ENCODE peak calls at places on chromosomes 7 and 10, in six cellular contexts. V is lower lobe of right lung, U is choroid plexus epithelial cell, I is fibroblast of lung, C is MM.1S, H is AG09309. S is an unnamed sample.

GRCh38 chr10:43778571-43778970 is 129.9 kb upstream of the ZNF32 start:
- DNase-seq in C (no peak), I (no peak), H (no peak), U (no peak), V (no peak), S (no peak)

GRCh38 chr7:28355553-28356319 is 56.6 kb upstream of the CREB5 start:
- DNase-seq in V (no peak), U (no peak), C (no peak), I (no peak), H (no peak), S (no peak)

GRCh38 chr10:58299580-58299979 is 30.6 kb downstream of the CISD1 start:
- DNase-seq in C (peak), U (peak), H (no peak), I (peak), V (no peak), S (peak)

GRCh38 chr10:54066646-54067045 is 734.4 kb downstream of the PCDH15 start:
- DNase-seq in V (no peak), I (no peak), U (no peak), C (no peak), H (no peak), S (no peak)

GRCh38 chr7:26658080-26658697 is 206.2 kb downstream of the SKAP2 start:
- DNase-seq in U (no peak), H (no peak), C (no peak), I (no peak), V (no peak), S (no peak)

GRCh38 chr7:29396563-29396962 is 167.1 kb upstream of the PRR15 start:
- DNase-seq in V (no peak), H (no peak), U (no peak), I (no peak), C (no peak), S (no peak)

GRCh38 chr10:61600389-61600788 is 62.3 kb upstream of the CABCOCO1 start:
- DNase-seq in I (no peak), U (no peak), V (no peak), H (no peak), C (no peak), S (no peak)

GRCh38 chr10:102596506-102596971 is 47.7 kb upstream of the TRIM8 start:
- DNase-seq in U (peak), C (peak), H (no peak), I (peak), V (no peak), S (peak)

GRCh38 chr10:132195366-132196075 is 8.8 kb downstream of the DPYSL4 start:
- DNase-seq in C (no peak), H (no peak), I (no peak), V (no peak), U (no peak), S (no peak)

GRCh38 chr10:7354330-7355047 is 56.3 kb downstream of the SFMBT2 start:
- DNase-seq in H (no peak), V (no peak), C (no peak), U (peak), I (peak), S (no peak)

GRCh38 chr10:99548041-99548530 is 15.3 kb downstream of the NKX2-3 start:
- DNase-seq in U (peak), V (no peak), I (no peak), C (peak), H (no peak), S (no peak)

GRCh38 chr7:91636129-91636724 is 244.3 kb downstream of the MTERF1 start:
- DNase-seq in H (no peak), U (peak), C (peak), I (peak), V (no peak), S (peak)

GRCh38 chr7:149130572-149131198 is 4.6 kb upstream of the ZNF425 start:
- DNase-seq in H (no peak), V (no peak), U (no peak), I (no peak), C (no peak), S (no peak)

GRCh38 chr7:149125864-149126661 is at the start of gene ZNF425:
- DNase-seq in C (peak), U (peak), I (peak), V (peak), H (peak), S (peak)

GRCh38 chr7:149125189-149125863 is 798 bp downstream of the ZNF425 start:
- DNase-seq in I (peak), V (no peak), C (peak), U (peak), H (no peak), S (no peak)

DNA sequence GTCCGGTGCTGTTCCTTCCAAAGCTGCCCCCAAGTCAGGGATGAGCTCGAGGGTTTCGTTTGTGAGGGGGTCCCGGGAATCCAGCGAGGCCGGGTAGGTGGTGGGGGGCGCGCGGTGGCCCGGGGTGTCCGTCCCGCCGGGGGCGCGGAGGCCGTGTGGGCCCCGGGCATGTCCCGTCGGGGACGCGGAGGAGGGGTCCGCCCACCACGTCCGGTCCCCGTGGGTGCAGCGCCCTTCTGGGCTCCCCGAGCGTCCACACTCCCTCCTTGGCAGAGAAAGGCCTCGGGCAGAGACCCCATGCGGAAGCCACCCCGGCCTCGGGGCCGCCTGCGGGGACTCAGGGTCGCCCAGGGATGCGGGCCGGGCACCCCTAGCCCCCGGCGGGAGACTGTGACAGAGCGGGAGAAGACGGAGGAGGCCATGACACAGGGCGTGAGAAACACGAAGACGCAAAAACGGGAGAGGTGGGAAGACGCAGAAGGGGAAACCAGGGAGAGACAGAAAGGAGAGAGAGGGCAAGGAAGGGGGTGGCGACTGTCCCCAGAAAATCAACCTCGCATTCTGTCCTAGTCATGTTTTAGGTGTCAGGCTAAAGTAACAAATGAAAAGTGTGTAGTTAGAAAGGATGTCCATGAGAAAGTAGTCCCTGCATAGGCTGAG is 668 bp upstream of the ZNF425 start:
- DNase-seq in U (no peak), I (no peak), V (peak), C (peak), H (no peak), S (no peak)
- TF ChIP-seq CTCF in U (peak), I (no peak), V (no peak), C (no peak), H (no peak), S (no peak)

DNA sequence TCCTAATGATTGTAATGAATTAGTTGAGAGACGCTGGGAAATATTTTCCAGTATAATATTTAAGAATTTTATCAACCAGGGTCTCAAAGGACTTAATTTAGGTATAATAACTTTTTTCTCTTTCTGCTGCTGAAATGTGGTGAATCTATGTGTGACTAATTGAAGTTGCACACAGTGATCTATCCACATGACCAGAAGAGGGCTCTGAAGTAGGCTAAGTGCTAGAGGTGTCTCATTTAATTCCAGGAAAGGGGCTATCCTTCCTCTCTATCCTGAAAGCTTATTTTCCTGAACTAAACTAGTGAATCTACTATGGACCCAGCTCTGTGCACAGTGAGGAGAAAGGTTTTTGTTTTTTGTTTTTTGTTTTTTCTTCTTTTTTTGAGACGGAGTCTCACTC is 294.4 kb upstream of the MYO3A start:
- DNase-seq in I (no peak), V (no peak), H (no peak), C (no peak), U (peak), S (no peak)
- TF ChIP-seq CTCF in I (no peak), V (no peak), H (no peak), C (no peak), U (peak), S (no peak)

DNA sequence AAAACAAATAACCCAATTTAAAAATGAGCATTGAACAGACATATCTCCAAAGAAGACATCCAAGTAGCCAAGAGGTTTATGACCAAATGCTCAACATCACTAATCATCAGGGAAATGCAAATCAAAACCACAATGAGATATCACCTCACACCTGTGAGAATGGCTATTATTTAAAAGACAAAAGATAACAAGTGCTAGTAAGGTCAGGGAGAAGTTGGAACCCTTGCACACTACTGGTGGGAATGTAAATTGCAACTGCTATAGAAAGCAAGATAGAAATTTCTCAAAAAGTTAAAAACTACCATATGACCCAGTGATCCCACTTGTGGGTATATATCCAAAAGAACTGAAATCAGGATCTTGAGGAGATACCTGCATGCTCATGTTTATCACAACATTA is 49.5 kb downstream of the SGMS1 start:
- DNase-seq in V (no peak), U (no peak), C (no peak), I (no peak), H (no peak), S (no peak)
- TF ChIP-seq CTCF in V (no peak), U (peak), C (peak), I (no peak), H (peak), S (peak)

GRCh38 chr10:74024600-74024999 is 26.7 kb downstream of the VCL start:
- DNase-seq in I (no peak), V (no peak), U (no peak), C (no peak), H (no peak), S (no peak)

GRCh38 chr10:74025380-74025978 is 27.6 kb downstream of the VCL start:
- DNase-seq in I (no peak), U (no peak), C (no peak), V (no peak), H (no peak), S (no peak)

GRCh38 chr10:74022941-74023629 is 25.2 kb downstream of the VCL start:
- DNase-seq in H (no peak), I (no peak), U (no peak), C (no peak), V (no peak), S (no peak)

GRCh38 chr10:74027702-74028101 is 29.8 kb downstream of the VCL start:
- DNase-seq in V (no peak), C (no peak), I (no peak), H (no peak), U (no peak), S (no peak)

GRCh38 chr10:74026428-74026979 is 28.6 kb downstream of the VCL start:
- DNase-seq in U (no peak), C (no peak), V (no peak), H (no peak), I (no peak), S (no peak)
- TF ChIP-seq CTCF in U (peak), C (no peak), V (no peak), H (no peak), I (no peak), S (no peak)

GRCh38 chr7:157407512-157408257 is 70.9 kb downstream of the DNAJB6 start:
- DNase-seq in C (no peak), V (no peak), I (no peak), U (no peak), H (no peak), S (no peak)

GRCh38 chr7:157406971-157407370 is 70.2 kb downstream of the DNAJB6 start:
- DNase-seq in I (no peak), V (no peak), C (no peak), U (no peak), H (no peak), S (no peak)

GRCh38 chr7:157404845-157405481 is 68.2 kb downstream of the DNAJB6 start:
- DNase-seq in C (no peak), H (peak), I (peak), U (peak), V (no peak), S (no peak)

GRCh38 chr7:157405501-157405900 is 68.7 kb downstream of the DNAJB6 start:
- DNase-seq in H (no peak), I (no peak), U (no peak), V (no peak), C (no peak), S (no peak)

DNA sequence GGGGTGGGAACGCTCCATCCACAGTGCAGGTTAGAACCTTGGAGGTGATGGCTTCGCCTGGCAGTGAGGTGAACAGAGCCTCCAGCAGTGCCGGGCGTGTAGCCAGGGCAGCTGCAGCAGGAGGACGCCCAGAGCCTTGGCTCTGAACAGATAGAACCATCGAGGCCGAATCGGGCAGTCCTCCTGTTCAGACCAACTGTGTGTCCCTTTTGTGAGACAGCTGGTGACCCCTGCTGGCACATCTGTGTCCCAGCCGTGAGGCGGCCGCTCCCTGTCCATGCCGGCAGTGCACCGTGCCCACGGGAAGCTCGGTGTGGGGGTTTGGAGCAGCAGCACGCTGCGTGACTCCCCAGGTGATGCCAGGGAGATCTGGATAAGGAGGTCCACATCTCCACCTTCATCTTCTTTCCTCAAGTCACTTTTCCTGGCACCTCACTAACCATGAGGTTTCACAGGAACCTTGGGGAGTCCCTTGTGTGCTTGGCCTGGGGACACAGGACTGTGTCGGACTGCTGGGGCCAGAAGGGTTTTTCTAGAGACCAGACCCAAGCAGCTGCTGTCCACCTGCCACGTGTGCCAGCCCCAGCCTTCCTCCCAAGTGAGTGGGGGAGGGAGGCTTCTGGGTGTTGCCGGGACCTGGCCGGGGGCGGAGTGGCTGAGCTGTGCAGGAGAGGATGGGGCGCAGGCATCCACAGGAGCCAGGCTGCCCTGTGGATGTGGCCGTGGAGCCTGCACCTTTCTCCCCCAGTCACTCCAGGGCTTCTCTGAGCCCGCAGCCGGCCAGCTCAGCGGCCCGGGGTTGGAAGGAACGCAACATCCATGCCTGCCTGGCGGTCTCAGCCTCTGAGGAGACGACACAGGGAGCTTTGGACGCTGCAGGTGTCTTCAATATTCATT is 69.4 kb downstream of the DNAJB6 start:
- DNase-seq in U (peak), H (no peak), C (no peak), V (no peak), I (no peak), S (no peak)
- TF ChIP-seq CTCF in U (peak), H (peak), C (no peak), V (no peak), I (no peak), S (no peak)

DNA sequence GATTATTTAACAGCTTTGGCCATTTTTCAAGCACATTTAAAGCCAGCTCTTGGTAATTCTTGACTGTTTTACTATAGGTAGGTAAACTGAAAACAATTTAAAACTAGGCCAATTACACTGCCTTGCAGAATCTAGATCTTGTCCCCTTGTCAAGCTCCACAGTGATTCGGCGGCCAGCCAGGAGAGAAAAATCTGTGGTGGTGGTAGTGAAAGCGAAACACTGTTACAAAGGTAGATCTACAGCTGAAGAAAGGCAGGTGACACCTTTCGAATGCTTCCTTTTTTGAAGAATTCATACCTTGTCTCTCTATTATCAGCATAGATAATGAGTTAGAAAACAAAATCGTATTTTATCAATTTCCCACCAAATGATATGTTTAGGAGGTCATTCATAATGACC is 218.3 kb downstream of the POU6F2 start:
- DNase-seq in I (no peak), U (no peak), V (no peak), C (peak), H (no peak), S (no peak)
- TF ChIP-seq CTCF in I (no peak), U (no peak), V (no peak), C (no peak), H (no peak), S (no peak)

DNA sequence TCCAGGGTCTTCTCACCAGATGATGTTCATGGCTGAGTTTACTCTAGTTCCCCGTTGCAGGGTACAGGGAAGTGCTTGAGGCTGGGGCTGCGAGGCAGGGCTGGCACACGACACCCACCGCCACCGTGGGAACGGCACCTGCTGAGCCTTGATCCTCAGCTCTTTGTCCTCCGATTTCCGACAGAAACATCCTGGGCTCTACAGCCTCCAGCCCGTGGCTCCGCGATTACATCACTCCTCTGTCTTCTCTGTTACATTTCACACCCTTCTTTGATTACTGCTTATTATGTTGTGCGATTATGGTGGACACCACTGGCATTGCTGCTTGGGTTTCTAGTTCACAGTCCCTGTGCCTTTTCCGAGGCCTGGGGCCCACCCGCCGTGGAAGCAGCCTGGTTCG is 26.8 kb downstream of the FKBP6 start:
- DNase-seq in H (no peak), C (no peak), U (no peak), I (no peak), V (no peak), S (no peak)
- TF ChIP-seq CTCF in H (no peak), C (no peak), U (no peak), I (no peak), V (no peak), S (no peak)

GRCh38 chr7:44565795-44566559 is 7.7 kb downstream of the DDX56 start:
- DNase-seq in V (no peak), C (no peak), I (no peak), U (no peak), H (no peak), S (no peak)
- TF ChIP-seq CTCF in V (no peak), C (no peak), I (no peak), U (no peak), H (no peak), S (no peak)

S was measured in astrocyte of the cerebellum.